ENCODE peak calls at places on chromosome 19, in six cellular contexts. X, D, S, A, R and F are unnamed samples. For H3K36me3, the result is how much of the 10 kb centered on the place peaks cover.

GRCh38 chr19:39307233-39307821 is 11.1 kb downstream of the IFNL1 start:
- DNase-seq in X (no peak), D (no peak), S (no peak), A (peak), R (no peak), F (no peak)

GRCh38 chr19:13260883-13261653 is 110.9 kb downstream of the IER2 start:
- DNase-seq in X (peak), D (peak), S (no peak), A (no peak), R (peak), F (no peak)

GRCh38 chr19:16233836-16234551 is 36.3 kb downstream of the AP1M1 start:
- DNase-seq in X (no peak), D (no peak), S (peak), A (no peak), R (no peak), F (no peak)

GRCh38 chr19:4523306-4524110 is 5.2 kb upstream of the PLIN4 start:
- DNase-seq in X (no peak), D (peak), S (no peak), A (peak), R (no peak), F (peak)

GRCh38 chr19:45428385-45429231 is 4.9 kb upstream of the ERCC1 start:
- DNase-seq in X (no peak), D (peak), S (no peak), A (no peak), R (peak), F (no peak)

GRCh38 chr19:50994129-50994528 is 7.3 kb downstream of the KLK8 start:
- DNase-seq in X (peak), D (no peak), S (no peak), A (no peak), R (no peak), F (no peak)

GRCh38 chr19:35143231-35143715 is at the start of gene FXYD7:
- DNase-seq in X (no peak), D (no peak), S (no peak), A (no peak), R (no peak), F (no peak)

GRCh38 chr19:37506387-37507166 is at the start of gene ZNF793:
- DNase-seq in X (peak), D (peak), S (peak), A (peak), R (peak), F (peak)

GRCh38 chr19:2494084-2494446 is 18.1 kb downstream of the GADD45B start:
- DNase-seq in X (peak), D (no peak), S (peak), A (peak), R (peak), F (no peak)

GRCh38 chr19:16588089-16588823 is 16.0 kb upstream of the SLC35E1 start:
- DNase-seq in X (peak), D (peak), S (peak), A (peak), R (no peak), F (peak)

GRCh38 chr19:29644179-29644578 is 21.1 kb upstream of the PLEKHF1 start:
- DNase-seq in X (no peak), D (no peak), S (no peak), A (no peak), R (no peak), F (no peak)

GRCh38 chr19:45451181-45451849 is 16.5 kb upstream of the FOSB start:
- DNase-seq in X (peak), D (peak), S (peak), A (no peak), R (peak), F (peak)

GRCh38 chr19:18053571-18054219 is 33.0 kb downstream of the IL12RB1 start:
- DNase-seq in X (no peak), D (no peak), S (no peak), A (no peak), R (no peak), F (no peak)

GRCh38 chr19:17441241-17442135 is 7.0 kb downstream of the TMEM221 start:
- DNase-seq in X (peak), D (no peak), S (peak), A (no peak), R (no peak), F (no peak)

GRCh38 chr19:29873024-29873800 is 61.4 kb downstream of the CCNE1 start:
- DNase-seq in X (no peak), D (peak), S (peak), A (peak), R (no peak), F (peak)

GRCh38 chr19:6533000-6533328 is 2.1 kb downstream of the TNFSF9 start:
- DNase-seq in X (no peak), D (no peak), S (no peak), A (no peak), R (no peak), F (no peak)

GRCh38 chr19:30686911-30687566 is 314.9 kb downstream of the ZNF536 start:
- DNase-seq in X (no peak), D (no peak), S (no peak), A (no peak), R (no peak), F (no peak)

GRCh38 chr19:29812080-29812880 is 489 bp downstream of the CCNE1 start:
- DNase-seq in X (no peak), D (no peak), S (peak), A (peak), R (no peak), F (no peak)

GRCh38 chr19:46745521-46746280 is at the start of gene FKRP:
- DNase-seq in X (no peak), D (no peak), S (peak), A (peak), R (no peak), F (no peak)

GRCh38 chr19:12996542-12997094 is 1.3 kb downstream of the NFIX start:
- DNase-seq in X (peak), D (peak), S (no peak), A (peak), R (no peak), F (no peak)

GRCh38 chr19:14686411-14686810 is 3.4 kb upstream of the ZNF333 start:
- DNase-seq in X (peak), D (no peak), S (peak), A (no peak), R (no peak), F (no peak)

GRCh38 chr19:16327501-16327900 is 2.9 kb downstream of the KLF2 start:
- DNase-seq in X (no peak), D (no peak), S (peak), A (no peak), R (no peak), F (peak)

GRCh38 chr19:45600340-45600885 is 1.6 kb downstream of the GPR4 start:
- DNase-seq in X (no peak), D (no peak), S (no peak), A (no peak), R (no peak), F (no peak)

GRCh38 chr19:38506723-38507550 is 73.4 kb downstream of the RYR1 start:
- DNase-seq in X (peak), D (peak), S (peak), A (peak), R (peak), F (peak)

GRCh38 chr19:47210689-47211316 is 20.2 kb downstream of the BBC3 start:
- DNase-seq in X (peak), D (peak), S (peak), A (peak), R (peak), F (peak)

GRCh38 chr19:19094513-19094912 is 30.7 kb downstream of the SLC25A42 start:
- DNase-seq in X (no peak), D (no peak), S (no peak), A (no peak), R (no peak), F (no peak)

GRCh38 chr19:658916-659839 is 3.8 kb downstream of the RNF126 start:
- DNase-seq in X (peak), D (peak), S (peak), A (peak), R (peak), F (peak)

GRCh38 chr19:22605275-22606211 is 28.6 kb upstream of the ZNF492 start:
- DNase-seq in X (no peak), D (no peak), S (no peak), A (no peak), R (no peak), F (no peak)

GRCh38 chr19:4979211-4979807 is 10.4 kb downstream of the KDM4B start:
- DNase-seq in X (no peak), D (no peak), S (no peak), A (no peak), R (no peak), F (no peak)

GRCh38 chr19:45498411-45499195 is at the start of gene PPM1N:
- DNase-seq in X (no peak), D (no peak), S (peak), A (peak), R (no peak), F (peak)

GRCh38 chr19:50718255-50719118 is 1.1 kb downstream of the SHANK1 start:
- DNase-seq in X (no peak), D (peak), S (peak), A (no peak), R (no peak), F (no peak)

GRCh38 chr19:46620716-46621115 is 4.2 kb downstream of the PTGIR start:
- DNase-seq in X (no peak), D (peak), S (no peak), A (no peak), R (peak), F (no peak)

GRCh38 chr19:56111601-56112312 is 9.3 kb downstream of the ZNF787 start:
- DNase-seq in X (no peak), D (peak), S (peak), A (peak), R (no peak), F (peak)

GRCh38 chr19:49676136-49676689 is 858 bp upstream of the PRMT1 start:
- DNase-seq in X (no peak), D (peak), S (no peak), A (peak), R (peak), F (peak)

GRCh38 chr19:36745870-36746269 is 26.7 kb downstream of the ZNF850 start:
- DNase-seq in X (peak), D (no peak), S (no peak), A (no peak), R (no peak), F (no peak)

GRCh38 chr19:54364775-54365257 is at the start of gene LAIR1:
- DNase-seq in X (no peak), D (peak), S (peak), A (peak), R (no peak), F (no peak)

GRCh38 chr19:56683119-56683518 is 11.6 kb upstream of the ZNF835 start:
- DNase-seq in X (no peak), D (no peak), S (no peak), A (no peak), R (no peak), F (no peak)

DNA sequence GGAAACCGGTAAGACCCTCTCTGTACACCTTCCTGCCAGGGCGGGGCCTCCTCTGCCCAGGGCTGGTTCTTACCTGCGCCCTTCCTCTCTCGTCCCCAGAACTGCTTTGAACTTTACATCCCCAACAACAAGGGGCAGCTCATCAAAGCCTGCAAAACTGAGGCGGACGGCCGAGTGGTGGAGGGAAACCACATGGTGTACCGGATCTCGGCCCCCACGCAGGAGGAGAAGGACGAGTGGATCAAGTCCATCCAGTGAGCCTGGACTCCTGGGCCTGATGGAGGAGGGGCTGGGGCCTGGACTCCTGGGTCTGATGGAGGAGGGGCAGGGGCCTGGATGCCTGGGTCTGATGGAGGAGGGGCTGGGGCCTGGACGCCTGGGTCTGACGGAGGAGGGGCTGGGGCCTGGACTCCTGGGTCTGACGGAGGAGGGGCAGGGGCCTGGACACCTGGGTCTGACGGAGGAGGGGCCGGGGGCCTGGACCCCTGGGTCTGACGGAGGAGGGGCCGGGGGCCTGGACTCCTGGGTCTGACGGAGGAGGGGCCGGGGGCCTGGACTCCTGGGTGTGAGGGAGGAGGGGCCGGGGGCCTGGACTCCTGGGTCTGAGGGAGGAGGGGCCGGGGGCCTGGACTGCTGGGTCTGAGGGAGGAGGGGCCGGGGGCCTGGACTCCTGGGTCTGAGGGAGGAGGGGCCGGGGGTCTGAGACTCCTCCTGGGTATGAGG is 9.3 kb downstream of the CYTH2 start:
- DNase-seq in X (no peak), D (no peak), S (no peak), A (no peak), R (no peak), F (no peak)
- H3K36me3 ChIP-seq in X (under half), D (under half), S (under half), A (under half), R (half or more), F (under half)

DNA sequence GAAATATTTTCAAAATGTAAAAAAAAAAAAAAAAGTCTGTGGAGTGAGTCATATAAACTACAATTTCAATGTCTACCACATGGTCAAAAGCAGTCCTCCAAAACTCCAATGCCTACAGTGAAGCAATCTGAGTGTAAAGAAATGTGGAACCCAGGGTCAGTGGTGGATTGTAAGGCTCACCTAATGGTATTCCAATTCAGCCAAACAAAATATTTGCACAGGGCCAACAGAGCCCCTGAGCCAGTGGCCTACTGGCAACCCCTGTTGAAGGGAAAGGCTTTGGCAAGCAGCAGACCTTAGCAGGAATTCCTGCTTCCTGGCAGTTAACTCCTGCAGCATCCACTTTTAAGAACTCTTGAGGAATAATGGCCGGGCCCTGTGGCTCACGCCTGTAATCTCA is 3.4 kb downstream of the DNMT1 start:
- DNase-seq in X (no peak), D (peak), S (no peak), A (no peak), R (peak), F (no peak)
- H3K36me3 ChIP-seq in X (under half), D (under half), S (under half), A (under half), R (under half), F (under half)

GRCh38 chr19:52227196-52227940 is 37.5 kb downstream of the PPP2R1A start:
- DNase-seq in X (no peak), D (no peak), S (no peak), A (no peak), R (no peak), F (no peak)
- H3K36me3 ChIP-seq in X (under half), D (under half), S (under half), A (under half), R (half or more), F (under half)

GRCh38 chr19:32357720-32358119 is 12.3 kb downstream of the ZNF507 start:
- DNase-seq in X (no peak), D (no peak), S (no peak), A (no peak), R (no peak), F (no peak)

GRCh38 chr19:32351807-32352630 is 6.6 kb downstream of the ZNF507 start:
- DNase-seq in X (no peak), D (no peak), S (no peak), A (no peak), R (peak), F (no peak)

GRCh38 chr19:32358311-32358710 is 12.9 kb downstream of the ZNF507 start:
- DNase-seq in X (no peak), D (no peak), S (no peak), A (no peak), R (no peak), F (no peak)

GRCh38 chr19:32354345-32354744 is 8.9 kb downstream of the ZNF507 start:
- DNase-seq in X (no peak), D (no peak), S (no peak), A (no peak), R (no peak), F (no peak)

DNA sequence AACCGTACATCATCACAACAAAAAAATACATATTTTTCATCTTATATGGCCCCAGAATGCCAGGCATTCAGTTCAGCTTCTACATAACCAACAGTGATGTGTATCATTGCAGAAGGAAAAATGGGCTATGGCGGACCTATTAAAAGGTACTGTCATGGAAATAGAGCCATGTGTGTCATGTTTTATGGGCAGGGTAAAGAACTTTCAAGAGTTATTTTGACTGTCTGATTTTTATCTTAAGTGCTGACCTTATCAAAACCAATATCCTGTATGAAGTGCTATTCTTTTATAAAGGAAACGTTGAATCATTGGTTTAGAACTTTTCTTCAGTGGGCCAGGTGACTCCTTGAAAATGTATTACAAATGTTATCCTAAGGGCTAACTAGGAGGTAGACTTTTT is 9.9 kb downstream of the ZNF507 start:
- DNase-seq in X (no peak), D (no peak), S (no peak), A (no peak), R (no peak), F (no peak)
- H3K36me3 ChIP-seq in X (under half), D (under half), S (under half), A (under half), R (under half), F (under half)